ENCODE peak calls at places on chromosomes 3 and 15, in four cellular contexts. P is left ventricle myocardium inferior, W is SK-N-SH, F is adrenal gland. D is an unnamed sample.

GRCh38 chr15:32029862-32030781 is at the start of gene CHRNA7:
- DNase-seq in P (peak; percentile 59), W (peak; percentile 94), F (peak; percentile 20), D (peak; percentile 70)

GRCh38 chr3:196524527-196524926 is 9.4 kb upstream of the SMCO1 start:
- DNase-seq in P (no peak), W (no peak), F (no peak), D (no peak)

GRCh38 chr3:73623316-73623715 is 1.4 kb downstream of the PDZRN3 start:
- DNase-seq in P (peak; percentile 42), W (no peak), F (no peak), D (no peak)

GRCh38 chr15:81000144-81000625 is 538 bp upstream of the TLNRD1 start:
- DNase-seq in P (no peak), W (no peak), F (no peak), D (no peak)

GRCh38 chr15:46266691-46267090 is 631.9 kb downstream of the SQOR start:
- DNase-seq in P (no peak), W (no peak), F (no peak), D (no peak)

GRCh38 chr15:90013503-90013937 is 12.4 kb downstream of the ZNF710 start:
- DNase-seq in P (no peak), W (no peak), F (no peak), D (no peak)

GRCh38 chr3:140943781-140944547 is 2.3 kb downstream of the SLC25A36 start:
- DNase-seq in P (no peak), W (no peak), F (no peak), D (no peak)

GRCh38 chr3:13839766-13840340 is 40.0 kb downstream of the WNT7A start:
- DNase-seq in P (no peak), W (no peak), F (no peak), D (no peak)

GRCh38 chr15:91237493-91237892 is 137.4 kb downstream of the SV2B start:
- DNase-seq in P (no peak), W (no peak), F (no peak), D (no peak)

GRCh38 chr15:78069630-78070029 is 7.9 kb downstream of the TBC1D2B start:
- DNase-seq in P (no peak), W (no peak), F (no peak), D (no peak)

GRCh38 chr3:187705164-187705563 is 2.8 kb upstream of the RTP2 start:
- DNase-seq in P (no peak), W (no peak), F (no peak), D (no peak)

GRCh38 chr3:183502237-183502636 is 53.3 kb downstream of the KLHL6 start:
- DNase-seq in P (no peak), W (no peak), F (no peak), D (no peak)

GRCh38 chr3:133457465-133458067 is 57.7 kb downstream of the BFSP2 start:
- DNase-seq in P (no peak), W (no peak), F (no peak), D (no peak)

GRCh38 chr15:67515557-67515956 is 5.4 kb upstream of the C15orf61 start:
- DNase-seq in P (no peak), W (no peak), F (no peak), D (no peak)
- H3K4me1 ChIP-seq in P (no peaks in the 10 kb centered on the region), W (peaks cover 3% of the 10 kb centered on the region), F (no peaks in the 10 kb centered on the region), D (peaks cover 9% of the 10 kb centered on the region)

GRCh38 chr3:119258915-119259314 is 18.2 kb upstream of the B4GALT4 start:
- DNase-seq in P (no peak), W (no peak), F (no peak), D (no peak)

GRCh38 chr3:119257111-119257510 is 16.4 kb upstream of the B4GALT4 start:
- DNase-seq in P (no peak), W (no peak), F (no peak), D (no peak)

GRCh38 chr3:119257654-119258410 is 17.2 kb upstream of the B4GALT4 start:
- DNase-seq in P (no peak), W (no peak), F (no peak), D (peak; percentile 24)

GRCh38 chr3:119255214-119255613 is 14.5 kb upstream of the B4GALT4 start:
- DNase-seq in P (no peak), W (no peak), F (no peak), D (no peak)

GRCh38 chr3:119259821-119260220 is 19.1 kb upstream of the B4GALT4 start:
- DNase-seq in P (no peak), W (no peak), F (no peak), D (no peak)
- H3K27ac ChIP-seq in P (no peak overlapping the region), W (no peak overlapping the region), F (no peak overlapping the region), D (no peak overlapping the region)

DNA sequence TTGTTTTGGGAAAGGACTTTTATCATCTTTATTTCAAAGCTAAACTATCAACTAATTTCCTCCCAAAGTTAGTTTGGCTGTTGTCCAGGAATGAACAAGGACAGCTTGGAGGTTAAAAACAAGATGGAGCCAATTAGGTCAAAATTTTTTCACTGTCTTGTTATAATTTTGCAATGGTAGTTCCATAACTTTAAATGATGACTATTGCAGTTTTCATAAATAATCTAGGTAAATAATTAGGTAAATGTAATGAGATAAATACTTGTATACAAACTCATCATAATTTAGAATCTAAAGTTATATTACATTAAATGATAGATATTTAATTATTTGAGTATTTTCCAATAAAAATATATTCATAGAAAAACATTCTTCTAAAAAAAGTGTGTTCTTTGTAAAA is 68.3 kb upstream of the DAZL start:
- DNase-seq in P (no peak), W (no peak), F (no peak), D (no peak)
- TF ChIP-seq CTCF in P (no peak), W (no peak), F (no peak), D (no peak)

DNA sequence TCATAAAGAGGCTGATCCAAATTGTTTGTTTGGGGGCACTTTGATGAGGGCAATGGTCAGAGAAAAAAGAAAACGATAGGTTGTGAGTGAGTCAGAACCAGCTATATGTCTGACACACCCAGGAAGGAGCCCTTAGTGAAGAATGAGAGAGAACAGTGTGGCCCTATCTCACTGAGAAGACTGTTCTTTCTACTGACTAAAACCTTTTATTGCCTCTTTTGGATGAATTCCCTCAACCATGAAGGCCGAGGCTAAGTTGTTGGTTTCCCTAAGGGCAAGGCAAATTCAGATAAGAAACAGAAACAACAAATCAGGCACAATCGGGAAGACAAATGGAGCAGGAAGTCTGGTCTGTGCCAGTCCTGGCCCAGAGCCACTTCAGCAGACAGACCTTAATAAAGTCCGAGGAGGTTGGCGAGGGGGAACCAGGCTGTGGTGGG is 82.8 kb downstream of the TGFBR2 start:
- DNase-seq in P (no peak), W (peak; percentile 71), F (peak; percentile 70), D (no peak)
- H3K4me1 ChIP-seq in P (peaks cover 100% of the 10 kb centered on the region), W (peaks cover 32% of the 10 kb centered on the region), F (peaks cover 30% of the 10 kb centered on the region), D (peaks cover 82% of the 10 kb centered on the region)

GRCh38 chr15:59595434-59595915 is 16.1 kb upstream of the GCNT3 start:
- DNase-seq in P (no peak), W (no peak), F (no peak), D (no peak)
- H3K27ac ChIP-seq in P (no peak overlapping the region), W (no peak overlapping the region), F (no peak overlapping the region), D (no peak overlapping the region)

GRCh38 chr3:17742837-17743659 is 617 bp upstream of the TBC1D5 start:
- DNase-seq in P (peak; percentile 96), W (peak; percentile 95), F (no peak), D (no peak)

GRCh38 chr3:17745894-17746293 is 3.5 kb upstream of the TBC1D5 start:
- DNase-seq in P (no peak), W (no peak), F (no peak), D (no peak)

GRCh38 chr3:17745301-17745700 is 2.9 kb upstream of the TBC1D5 start:
- DNase-seq in P (no peak), W (no peak), F (no peak), D (no peak)

GRCh38 chr3:17743660-17743995 is 1.2 kb upstream of the TBC1D5 start:
- DNase-seq in P (no peak), W (no peak), F (no peak), D (no peak)

DNA sequence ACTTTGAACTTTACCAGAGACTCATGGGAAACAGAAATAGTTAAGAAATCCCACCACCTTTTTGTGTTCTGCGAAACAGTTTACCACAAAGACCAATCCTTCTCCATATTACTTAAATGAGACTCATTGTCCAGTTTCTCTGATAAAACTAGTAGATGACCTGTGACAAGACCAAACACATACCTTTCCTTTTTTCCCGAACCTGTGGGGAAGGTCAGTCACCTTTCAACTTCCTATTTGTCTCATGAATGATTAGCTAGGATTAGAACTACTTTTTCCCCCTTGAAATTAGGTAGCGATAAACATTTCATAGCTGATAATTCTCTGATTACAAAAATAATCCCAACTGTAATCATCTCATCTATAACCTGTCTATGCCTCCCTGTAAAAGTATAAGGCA is 2.3 kb upstream of the TBC1D5 start:
- DNase-seq in P (no peak), W (no peak), F (no peak), D (no peak)
- TF ChIP-seq CTCF in P (no peak), W (no peak), F (no peak), D (no peak)

DNA sequence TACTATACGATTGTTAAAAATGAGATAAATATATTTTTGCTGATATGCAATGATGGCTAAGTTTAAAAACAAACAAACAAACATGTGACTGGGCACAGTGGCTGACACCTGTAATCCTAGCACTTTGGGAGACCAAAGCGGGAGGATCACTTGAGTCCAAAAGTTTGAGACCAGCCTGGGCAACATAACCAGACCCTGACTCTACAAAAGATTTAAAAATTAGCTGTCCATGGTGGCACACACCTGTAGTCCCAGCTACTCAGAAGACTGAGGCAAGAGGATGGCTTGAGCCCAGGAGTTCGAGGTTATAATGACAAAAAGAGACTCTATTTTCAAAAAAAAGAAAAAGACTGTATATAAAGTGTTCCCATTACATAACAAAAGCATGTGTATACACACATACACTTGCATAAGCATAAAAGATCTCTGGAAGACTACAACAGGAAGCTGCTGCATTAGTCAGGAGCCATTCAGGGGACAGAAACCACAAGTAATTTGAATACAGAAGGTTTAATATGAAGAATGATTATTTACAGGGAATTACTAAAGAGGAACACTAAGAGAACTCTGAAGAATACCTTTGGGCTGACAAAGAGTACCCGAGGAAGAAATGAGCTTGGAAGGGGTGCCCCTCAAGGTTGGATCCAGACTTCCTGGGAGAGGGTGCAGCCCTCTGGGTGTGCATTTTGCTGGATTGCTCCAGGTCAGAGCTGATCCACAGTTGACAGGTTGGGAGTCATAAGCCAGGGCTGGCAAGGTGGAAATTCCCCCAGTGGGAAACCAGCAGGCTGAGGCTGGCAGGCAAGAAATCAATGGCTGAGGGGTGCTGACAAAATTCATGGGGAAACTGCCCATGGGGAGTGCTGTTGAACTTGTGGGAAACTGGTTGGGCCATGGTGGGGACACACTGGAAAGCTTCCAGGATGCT is 9.2 kb upstream of the TM4SF18 start:
- DNase-seq in P (no peak), W (no peak), F (no peak), D (no peak)
- H3K4me1 ChIP-seq in P (peaks cover 35% of the 10 kb centered on the region), W (no peaks in the 10 kb centered on the region), F (peaks cover 3% of the 10 kb centered on the region), D (peaks cover 24% of the 10 kb centered on the region)

GRCh38 chr3:170418422-170419300 is at the start of gene CLDN11:
- DNase-seq in P (peak; percentile 40), W (peak; percentile 91), F (no peak), D (no peak)

GRCh38 chr3:170419301-170420087 is 826 bp downstream of the CLDN11 start:
- DNase-seq in P (no peak), W (peak; percentile 32), F (no peak), D (no peak)

GRCh38 chr3:170421758-170422157 is 3.1 kb downstream of the CLDN11 start:
- DNase-seq in P (no peak), W (no peak), F (no peak), D (no peak)

GRCh38 chr3:170421147-170421641 is 2.5 kb downstream of the CLDN11 start:
- DNase-seq in P (peak; percentile 21), W (peak; percentile 27), F (peak; percentile 32), D (no peak)

GRCh38 chr3:170420307-170420821 is 1.7 kb downstream of the CLDN11 start:
- DNase-seq in P (no peak), W (no peak), F (no peak), D (no peak)
- H3K27ac ChIP-seq in P (peak overlapping the region; percentile 70), W (no peak overlapping the region), F (no peak overlapping the region), D (peak overlapping the region; percentile 78)